ENCODE peak calls at places on chromosome 1, in nine cellular contexts. T is heart right ventricle, A is lower lobe of right lung, N is cardiac fibroblast, S is bronchial epithelial cell, Q is kidney, E is foreskin fibroblast, K is colonic mucosa, V is sigmoid colon. U is an unnamed sample.
A peak's percentile ranks its signal among the peaks of the same experiment; 100 is the strongest.

GRCh38 chr1:3492545-3493246 is 38.2 kb downstream of the ARHGEF16 start:
- DNase-seq in S (no peak), T (no peak), A (no peak), K (no peak), N (no peak), E (no peak), Q (no peak), V (no peak), U (no peak)

GRCh38 chr1:28915036-28915895 is 897 bp downstream of the EPB41 start:
- DNase-seq in K (peak; percentile 38), S (peak; percentile 37), N (peak; percentile 28), E (peak; percentile 16), Q (peak; percentile 63), T (no peak), A (peak; percentile 55), V (no peak), U (no peak)

GRCh38 chr1:225767591-225768540 is 9.8 kb upstream of the SRP9 start:
- DNase-seq in S (peak; percentile 62), V (peak; percentile 76), T (peak; percentile 82), A (peak; percentile 68), Q (peak; percentile 93), K (peak; percentile 69), E (peak; percentile 72), N (peak; percentile 95), U (no peak)

GRCh38 chr1:110425196-110425595 is 17.7 kb upstream of the LAMTOR5 start:
- DNase-seq in Q (no peak), T (no peak), E (no peak), S (no peak), A (no peak), K (no peak), N (no peak), V (peak; percentile 55), U (no peak)

GRCh38 chr1:229669333-229669732 is 43.3 kb downstream of the URB2 start:
- DNase-seq in V (no peak), N (peak; percentile 55), S (no peak), K (no peak), A (no peak), T (no peak), E (no peak), Q (no peak), U (no peak)

GRCh38 chr1:21295059-21295401 is 4.8 kb upstream of the ECE1 start:
- DNase-seq in K (no peak), S (peak; percentile 55), E (no peak), A (no peak), N (no peak), Q (no peak), V (no peak), T (no peak), U (no peak)

GRCh38 chr1:9239622-9240401 is 5.2 kb downstream of the H6PD start:
- DNase-seq in S (no peak), V (peak; percentile 85), E (no peak), N (peak; percentile 90), Q (no peak), A (peak; percentile 81), T (peak; percentile 75), K (peak; percentile 53), U (peak; percentile 93)

GRCh38 chr1:83698644-83699043 is 300.3 kb downstream of the TTLL7 start:
- DNase-seq in E (no peak), N (no peak), K (no peak), S (no peak), T (no peak), Q (no peak), A (no peak), V (no peak), U (no peak)

GRCh38 chr1:167617100-167617949 is 12.7 kb upstream of the RCSD1 start:
- DNase-seq in S (peak; percentile 97), E (peak; percentile 31), K (no peak), Q (peak; percentile 82), V (peak; percentile 74), A (peak; percentile 60), T (peak; percentile 54), N (peak; percentile 78), U (no peak)

GRCh38 chr1:115088115-115088794 is 1.0 kb downstream of the TSPAN2 start:
- DNase-seq in N (no peak), V (no peak), S (no peak), K (no peak), A (no peak), T (no peak), E (no peak), Q (no peak), U (no peak)

GRCh38 chr1:115089443-115090340 is at the start of gene TSPAN2:
- DNase-seq in T (peak; percentile 86), Q (peak; percentile 87), K (peak; percentile 69), V (peak; percentile 98), E (no peak), A (peak; percentile 76), S (no peak), N (no peak), U (no peak)

GRCh38 chr1:115090547-115090946 is 1.2 kb upstream of the TSPAN2 start:
- DNase-seq in A (no peak), Q (no peak), T (peak; percentile 44), V (peak; percentile 89), E (no peak), S (no peak), K (no peak), N (no peak), U (no peak)

GRCh38 chr1:115090956-115091355 is 1.7 kb upstream of the TSPAN2 start:
- DNase-seq in N (no peak), E (no peak), Q (no peak), K (no peak), T (no peak), A (no peak), S (no peak), V (no peak), U (no peak)

DNA sequence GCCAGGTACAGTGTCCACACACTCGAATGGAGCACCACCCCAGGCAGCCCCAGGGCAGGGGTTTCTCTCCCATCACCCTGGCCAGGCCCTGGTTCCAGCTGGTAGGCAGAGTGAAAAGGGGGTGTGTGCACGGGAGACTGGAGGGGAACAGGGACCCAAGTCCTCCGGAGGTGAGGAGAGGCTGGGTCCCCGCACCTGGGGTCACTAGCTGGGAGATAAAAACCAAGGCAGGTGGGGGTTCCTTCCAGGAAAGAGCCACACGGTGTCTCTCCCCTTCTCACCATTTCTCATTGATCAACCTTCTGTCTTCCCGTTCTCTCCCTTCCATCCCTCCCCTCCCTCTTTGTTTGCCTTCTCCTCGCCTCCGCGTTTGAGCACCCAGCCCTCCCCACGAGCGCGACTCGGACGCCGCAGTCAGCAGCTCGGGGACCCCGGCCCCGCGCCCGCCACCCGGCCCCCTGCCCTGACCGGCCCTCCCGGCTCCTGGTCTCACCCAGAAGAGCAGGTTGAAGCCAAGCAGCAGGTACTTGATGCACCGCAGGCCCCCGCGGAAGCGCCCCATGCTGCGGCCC is 346 bp downstream of the TSPAN2 start:
- DNase-seq in T (no peak), V (no peak), S (no peak), A (no peak), Q (no peak), K (no peak), E (no peak), N (no peak), U (no peak)
- H3K4me3 ChIP-seq in T (peak overlapping the region; percentile 72), V (peak overlapping the region; percentile 89), S (peak overlapping the region; percentile 51), A (peak overlapping the region; percentile 76), Q (peak overlapping the region; percentile 66), K (peak overlapping the region; percentile 69), E (peak overlapping the region; percentile 22), N (no peak overlapping the region), U (peak overlapping the region; percentile 60)

GRCh38 chr1:18951818-18952391 is 4.6 kb downstream of the IFFO2 start:
- DNase-seq in T (no peak), E (no peak), N (peak; percentile 20), A (no peak), S (no peak), V (no peak), K (no peak), Q (peak; percentile 55), U (no peak)
- H3K4me3 ChIP-seq in T (no peak overlapping the region), E (no peak overlapping the region), N (no peak overlapping the region), A (peak overlapping the region; percentile 52), S (no peak overlapping the region), V (no peak overlapping the region), K (no peak overlapping the region), Q (no peak overlapping the region), U (no peak overlapping the region)

DNA sequence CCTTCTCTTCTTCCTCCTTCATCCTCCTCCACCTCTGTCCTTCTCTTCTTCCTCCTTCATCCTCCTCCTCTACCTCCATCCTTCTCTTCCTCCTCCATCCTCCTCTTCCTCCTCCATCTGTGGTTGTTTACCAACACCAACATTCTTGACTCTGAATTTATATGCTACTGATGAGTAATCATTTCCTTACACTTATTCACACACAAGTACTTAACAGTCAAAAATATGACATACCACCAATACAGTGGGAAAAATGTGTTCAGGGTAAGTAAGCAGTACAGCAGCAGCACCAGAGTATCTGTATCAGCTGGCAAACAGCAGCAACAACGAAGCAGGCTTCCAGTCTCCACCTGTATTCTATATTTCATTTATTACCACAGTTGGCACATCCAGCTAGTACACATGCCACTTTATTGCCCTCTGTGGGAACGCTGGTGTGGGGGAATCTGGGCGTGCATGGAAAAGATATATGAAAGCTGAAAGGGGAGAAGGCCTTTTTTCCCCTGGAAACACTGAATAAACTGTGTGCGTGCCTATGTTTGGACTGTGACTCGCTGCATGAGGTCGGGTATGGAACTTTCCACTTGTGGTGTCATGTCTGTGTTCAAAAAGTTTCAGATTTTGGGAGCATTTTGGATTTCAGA is 16.0 kb downstream of the ADSS2 start:
- DNase-seq in E (peak; percentile 40), A (no peak), V (no peak), Q (no peak), K (no peak), S (peak; percentile 68), N (peak; percentile 44), T (no peak), U (no peak)
- H3K4me3 ChIP-seq in E (no peak overlapping the region), A (no peak overlapping the region), V (no peak overlapping the region), Q (no peak overlapping the region), K (no peak overlapping the region), S (no peak overlapping the region), N (no peak overlapping the region), T (no peak overlapping the region), U (no peak overlapping the region)

GRCh38 chr1:169110265-169110664 is 3.8 kb downstream of the ATP1B1 start:
- DNase-seq in A (no peak), N (no peak), E (no peak), V (no peak), S (no peak), T (no peak), K (no peak), Q (no peak), U (no peak)
- H3K4me3 ChIP-seq in A (peak overlapping the region; percentile 92), N (peak overlapping the region; percentile 22), E (peak overlapping the region; percentile 91), V (peak overlapping the region; percentile 99), S (peak overlapping the region; percentile 1), T (peak overlapping the region; percentile 96), K (peak overlapping the region; percentile 82), Q (peak overlapping the region; percentile 88), U (no peak overlapping the region)